ENCODE peak calls at places on chromosome 19, in four cellular contexts. I is AG04449; Z is activated CD4-positive, alpha-beta T cell treated with anti-CD3 and anti-CD28 coated beads, Interleukin-2, amount 50 U/mL, for 1 hour; J is stimulated activated CD4-positive, alpha-beta T cell treated with anti-CD3 and anti-CD28 coated beads, Interleukin-15, amount 100 ng/mL, for 1 hour. M is an unnamed sample.

GRCh38 chr19:15640294-15640903 is at the start of gene CYP4F3:
- DNase-seq in Z (no peak), J (no peak), I (no peak), M (no peak)

GRCh38 chr19:43651758-43652545 is 12.3 kb upstream of the CADM4 start:
- DNase-seq in I (no peak), Z (no peak), J (no peak), M (no peak)

GRCh38 chr19:48964205-48965032 is 690 bp upstream of the FTL start:
- DNase-seq in J (no peak), Z (no peak), I (no peak), M (no peak)

GRCh38 chr19:44605547-44605946 is 7.8 kb upstream of the IGSF23 start:
- DNase-seq in Z (no peak), J (no peak), I (no peak), M (no peak)

GRCh38 chr19:47322048-47322447 is 9.9 kb upstream of the C5AR2 start:
- DNase-seq in I (no peak), J (no peak), Z (no peak), M (no peak)

GRCh38 chr19:21482863-21483276 is 22.5 kb upstream of the ZNF429 start:
- DNase-seq in J (no peak), I (no peak), Z (peak; percentile 63), M (peak; percentile 17)

GRCh38 chr19:49987159-49987698 is 26.3 kb upstream of the SIGLEC11 start:
- DNase-seq in I (peak; percentile 56), J (peak; percentile 45), Z (peak; percentile 80), M (peak; percentile 38)

GRCh38 chr19:34274827-34275625 is 20.7 kb downstream of the GARRE1 start:
- DNase-seq in J (no peak), Z (no peak), I (peak; percentile 97), M (no peak)

GRCh38 chr19:17681505-17682125 is 6.5 kb downstream of the UNC13A start:
- DNase-seq in I (no peak), J (no peak), Z (peak; percentile 33), M (no peak)

GRCh38 chr19:15252398-15253018 is 20.3 kb upstream of the EPHX3 start:
- DNase-seq in I (no peak), Z (no peak), J (no peak), M (no peak)

GRCh38 chr19:6402834-6403608 is 10.1 kb upstream of the GTF2F1 start:
- DNase-seq in J (no peak), Z (no peak), I (peak; percentile 16), M (no peak)

GRCh38 chr19:12723643-12724426 is at the start of gene TNPO2:
- DNase-seq in I (no peak), Z (peak; percentile 60), J (peak; percentile 38), M (peak; percentile 51)

GRCh38 chr19:6572217-6572616 is 18.7 kb downstream of the CD70 start:
- DNase-seq in J (no peak), Z (no peak), I (no peak), M (no peak)

GRCh38 chr19:703651-704446 is 4.9 kb upstream of the PALM start:
- DNase-seq in J (peak; percentile 29), Z (peak; percentile 68), I (no peak), M (no peak)

GRCh38 chr19:4379383-4380253 is 20.7 kb downstream of the SH3GL1 start:
- DNase-seq in I (no peak), J (no peak), Z (no peak), M (no peak)

GRCh38 chr19:15448778-15449619 is 757 bp downstream of the WIZ start:
- DNase-seq in Z (peak; percentile 5), J (no peak), I (no peak), M (no peak)

GRCh38 chr19:3365447-3366103 is 808 bp upstream of the NFIC start:
- DNase-seq in J (no peak), I (no peak), Z (no peak), M (no peak)

GRCh38 chr19:9850235-9850959 is 15.3 kb downstream of the PIN1 start:
- DNase-seq in Z (no peak), I (no peak), J (no peak), M (no peak)

GRCh38 chr19:19409235-19410030 is 4.0 kb downstream of the GATAD2A start:
- DNase-seq in I (no peak), J (no peak), Z (no peak), M (no peak)

GRCh38 chr19:16668176-16668575 is 7.2 kb downstream of the TMEM38A start:
- DNase-seq in I (no peak), Z (no peak), J (no peak), M (no peak)

GRCh38 chr19:41882568-41883462 is at the start of gene ARHGEF1:
- DNase-seq in Z (peak; percentile 59), I (no peak), J (peak; percentile 26), M (no peak)

GRCh38 chr19:4516199-4516938 is 1.9 kb downstream of the PLIN4 start:
- DNase-seq in I (no peak), Z (no peak), J (no peak), M (no peak)

GRCh38 chr19:44846455-44847143 is 502 bp downstream of the NECTIN2 start:
- DNase-seq in Z (no peak), I (no peak), J (no peak), M (no peak)